ENCODE peak calls at places on chromosomes 4 and X, in six cellular contexts. U, V, M, H, W and T are unnamed samples.

GRCh38 chr4:53116959-53117358 is 248.9 kb downstream of the SCFD2 start:
- DNase-seq in U (no peak), V (no peak), M (no peak), H (peak; percentile 62), W (no peak), T (no peak)

GRCh38 chr4:123452585-123452984 is 56.0 kb downstream of the SPRY1 start:
- DNase-seq in U (peak; percentile 53), V (peak; percentile 69), M (no peak), H (peak; percentile 87), W (no peak), T (no peak)

GRCh38 chr4:80139668-80140067 is 57.6 kb upstream of the PRDM8 start:
- DNase-seq in U (no peak), V (no peak), M (no peak), H (no peak), W (no peak), T (no peak)

GRCh38 chr4:78136109-78137081 is 79.3 kb downstream of the FRAS1 start:
- DNase-seq in U (no peak), V (no peak), M (no peak), H (no peak), W (no peak), T (no peak)

GRCh38 chr4:10074767-10075105 is 41.9 kb downstream of the WDR1 start:
- DNase-seq in U (no peak), V (no peak), M (no peak), H (peak; percentile 67), W (peak; percentile 22), T (no peak)

GRCh38 chrX:17744896-17745523 is 7.7 kb downstream of the SCML1 start:
- DNase-seq in U (no peak), V (no peak), M (no peak), H (no peak), W (no peak), T (no peak)

GRCh38 chr4:108834787-108835384 is 72.0 kb upstream of the ETNPPL start:
- DNase-seq in U (no peak), V (no peak), M (no peak), H (peak; percentile 60), W (no peak), T (no peak)

GRCh38 chr4:156169011-156169410 is 215.3 kb upstream of the CTSO start:
- DNase-seq in U (peak; percentile 58), V (no peak), M (no peak), H (peak; percentile 99), W (no peak), T (no peak)

GRCh38 chr4:139458999-139459398 is 5.1 kb downstream of the RAB33B start:
- DNase-seq in U (no peak), V (no peak), M (no peak), H (peak; percentile 36), W (no peak), T (no peak)

GRCh38 chr4:185893500-185893899 is 81.5 kb upstream of the SORBS2 start:
- DNase-seq in U (no peak), V (no peak), M (no peak), H (no peak), W (no peak), T (no peak)

GRCh38 chrX:153494061-153494460 is 719 bp upstream of the BGN start:
- DNase-seq in U (no peak), V (no peak), M (no peak), H (peak; percentile 26), W (no peak), T (no peak)

GRCh38 chr4:7411896-7412585 is 22.7 kb downstream of the PSAPL1 start:
- DNase-seq in U (no peak), V (no peak), M (peak; percentile 80), H (no peak), W (peak; percentile 37), T (peak; percentile 45)

GRCh38 chr4:37895271-37895670 is 4.4 kb downstream of the TBC1D1 start:
- DNase-seq in U (no peak), V (no peak), M (no peak), H (no peak), W (no peak), T (no peak)

GRCh38 chr4:67101612-67102011 is 443.7 kb downstream of the CENPC start:
- DNase-seq in U (no peak), V (no peak), M (no peak), H (no peak), W (no peak), T (no peak)

GRCh38 chr4:141540643-141541042 is 95.7 kb upstream of the IL15 start:
- DNase-seq in U (no peak), V (no peak), M (no peak), H (peak; percentile 66), W (no peak), T (no peak)

GRCh38 chr4:89998350-89999098 is 103.9 kb downstream of the MMRN1 start:
- DNase-seq in U (no peak), V (no peak), M (no peak), H (no peak), W (no peak), T (no peak)

GRCh38 chr4:186924723-186925122 is 201.1 kb upstream of the FAT1 start:
- DNase-seq in U (no peak), V (no peak), M (no peak), H (peak; percentile 31), W (no peak), T (no peak)

GRCh38 chr4:150582101-150582565 is at the start of gene MAB21L2:
- DNase-seq in U (no peak), V (no peak), M (no peak), H (peak; percentile 58), W (no peak), T (no peak)

GRCh38 chr4:112515278-112516075 is 503 bp downstream of the NEUROG2 start:
- DNase-seq in U (no peak), V (no peak), M (peak; percentile 85), H (peak; percentile 34), W (no peak), T (no peak)

GRCh38 chr4:55183926-55184599 is 58.7 kb upstream of the KDR start:
- DNase-seq in U (peak; percentile 63), V (peak; percentile 98), M (no peak), H (peak; percentile 97), W (no peak), T (no peak)

GRCh38 chr4:118224239-118224829 is 128.5 kb downstream of the PRSS12 start:
- DNase-seq in U (peak; percentile 23), V (peak; percentile 39), M (no peak), H (peak; percentile 60), W (no peak), T (no peak)

GRCh38 chr4:77156912-77157858 is at the start of gene CCNG2:
- DNase-seq in U (no peak), V (no peak), M (peak; percentile 95), H (peak; percentile 97), W (peak; percentile 85), T (peak; percentile 93)

GRCh38 chr4:85416094-85416493 is 58.9 kb upstream of the ARHGAP24 start:
- DNase-seq in U (no peak), V (no peak), M (no peak), H (no peak), W (no peak), T (no peak)

GRCh38 chrX:134676440-134676839 is 18.2 kb upstream of the PLAC1 start:
- DNase-seq in U (peak; percentile 50), V (peak; percentile 37), M (no peak), H (peak; percentile 86), W (no peak), T (no peak)

GRCh38 chr4:182447938-182448280 is 204.7 kb downstream of the TENM3 start:
- DNase-seq in U (no peak), V (no peak), M (no peak), H (peak; percentile 21), W (no peak), T (no peak)

GRCh38 chr4:12633058-12633651 is 851.0 kb downstream of the RAB28 start:
- DNase-seq in U (no peak), V (peak; percentile 25), M (peak; percentile 87), H (peak; percentile 37), W (peak; percentile 81), T (peak; percentile 81)

GRCh38 chr4:53558061-53558801 is 33.1 kb downstream of the LNX1 start:
- DNase-seq in U (no peak), V (no peak), M (no peak), H (peak; percentile 71), W (no peak), T (no peak)

GRCh38 chr4:6960154-6960553 is 50.5 kb downstream of the TBC1D14 start:
- DNase-seq in U (no peak), V (no peak), M (no peak), H (no peak), W (peak; percentile 33), T (no peak)

GRCh38 chr4:94127707-94128328 is 79.8 kb upstream of the SMARCAD1 start:
- DNase-seq in U (no peak), V (no peak), M (no peak), H (peak; percentile 32), W (no peak), T (no peak)
- TF ChIP-seq CTCF in U (peak; percentile 63), V (peak; percentile 55), M (peak; percentile 70), H (peak; percentile 60), W (no peak), T (peak; percentile 81)

GRCh38 chrX:21839334-21840198 is at the start of gene MBTPS2:
- DNase-seq in U (peak; percentile 31), V (peak; percentile 50), M (peak; percentile 92), H (peak; percentile 86), W (peak; percentile 79), T (peak; percentile 83)
- TF ChIP-seq CTCF in U (peak; percentile 13), V (peak; percentile 11), M (peak; percentile 58), H (no peak), W (no peak), T (peak; percentile 28)

GRCh38 chrX:54447461-54447860 is 7.3 kb downstream of the TSR2 start:
- DNase-seq in U (no peak), V (no peak), M (no peak), H (peak; percentile 21), W (no peak), T (no peak)
- TF ChIP-seq CTCF in U (peak; percentile 17), V (peak; percentile 13), M (peak; percentile 25), H (peak; percentile 18), W (no peak), T (peak; percentile 48)

DNA sequence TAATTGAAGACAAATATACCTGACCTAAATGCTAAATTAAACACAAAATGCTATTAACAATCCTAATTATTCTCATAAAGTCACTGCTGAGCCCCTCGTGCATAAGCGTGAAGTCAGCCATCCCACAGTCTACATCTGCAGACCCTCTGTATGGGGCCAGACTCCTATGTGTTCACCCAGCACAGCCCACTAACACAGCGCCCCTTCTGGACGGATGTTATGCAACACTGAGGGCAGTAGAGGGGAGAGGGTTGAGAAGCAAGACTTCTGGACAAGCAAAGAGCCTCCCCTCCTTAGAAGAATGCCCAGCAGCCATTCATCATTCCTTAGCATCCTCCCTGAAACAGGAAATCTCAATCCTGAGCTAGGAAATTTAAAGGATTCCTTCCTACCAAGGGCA is 7.9 kb downstream of the TRPC3 start:
- DNase-seq in U (no peak), V (no peak), M (no peak), H (no peak), W (no peak), T (no peak)
- TF ChIP-seq CTCF in U (peak; percentile 21), V (peak; percentile 56), M (peak; percentile 35), H (peak; percentile 30), W (no peak), T (peak; percentile 61)

DNA sequence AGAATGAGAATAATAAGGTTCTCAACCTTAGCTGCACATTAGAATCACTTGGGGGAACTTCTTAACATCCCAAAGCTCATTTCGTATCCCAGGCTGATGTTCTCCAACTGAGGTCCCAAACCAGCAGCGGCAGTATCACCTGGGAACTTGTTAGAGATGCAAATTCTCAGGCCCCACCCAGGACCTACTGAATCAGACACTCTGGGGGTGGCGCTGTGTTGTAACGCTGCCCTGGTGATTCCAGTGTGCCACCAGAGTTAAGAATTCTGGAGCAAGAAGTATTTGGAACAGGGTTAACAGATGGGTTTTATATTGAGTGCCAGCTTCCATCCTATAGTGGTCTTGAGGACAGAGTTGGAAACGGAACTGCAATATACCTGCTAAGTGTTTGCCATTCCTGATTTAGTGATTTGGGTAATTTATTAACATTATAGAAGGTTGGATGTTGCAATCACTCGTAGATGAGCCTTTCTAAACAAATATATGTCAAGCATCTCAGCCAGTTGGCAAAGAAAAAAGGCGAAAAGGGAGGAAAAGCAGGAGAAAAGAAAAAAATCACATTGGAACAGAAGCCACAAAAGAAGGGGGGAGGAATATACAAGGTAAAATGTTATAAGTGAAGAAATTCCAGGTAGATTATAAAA is 141.0 kb downstream of the ARX start:
- DNase-seq in U (no peak), V (no peak), M (no peak), H (no peak), W (no peak), T (no peak)
- TF ChIP-seq CTCF in U (no peak), V (no peak), M (no peak), H (no peak), W (no peak), T (no peak)